ENCODE peak calls at places on chromosomes 6 and 20, in four cellular contexts. E is HFFc6, Q is endothelial cell, X is endodermal cell. R is an unnamed sample.

GRCh38 chr6:161238076-161238869 is 35.6 kb downstream of the AGPAT4 start:
- DNase-seq in E (no peak), X (no peak), Q (no peak), R (no peak)

GRCh38 chr20:35463455-35464300 is 8.3 kb downstream of the CEP250 start:
- DNase-seq in E (peak), X (peak), Q (peak), R (no peak)

GRCh38 chr20:6075428-6076219 is 21.8 kb upstream of the LRRN4 start:
- DNase-seq in E (no peak), Q (no peak), X (no peak), R (no peak)

GRCh38 chr6:159257846-159258245 is 88.6 kb downstream of the FNDC1 start:
- DNase-seq in X (no peak), Q (no peak), E (no peak), R (no peak)

GRCh38 chr20:38460040-38460623 is 12.5 kb upstream of the RALGAPB start:
- DNase-seq in Q (no peak), X (no peak), E (peak), R (no peak)

GRCh38 chr6:149942461-149942829 is 631 bp downstream of the ULBP2 start:
- DNase-seq in X (no peak), Q (no peak), E (no peak), R (no peak)

GRCh38 chr6:52929321-52930164 is 20.0 kb upstream of the GSTA3 start:
- DNase-seq in X (no peak), E (peak), Q (no peak), R (no peak)

GRCh38 chr6:160534050-160534696 is 129.9 kb downstream of the LPA start:
- DNase-seq in Q (peak), X (peak), E (no peak), R (peak)

GRCh38 chr6:118382126-118382525 is 166.0 kb upstream of the PLN start:
- DNase-seq in Q (no peak), E (no peak), X (no peak), R (no peak)

GRCh38 chr6:70955441-70956190 is 1.2 kb downstream of the B3GAT2 start:
- DNase-seq in Q (peak), E (peak), X (peak), R (peak)

GRCh38 chr6:16766836-16767745 is 5.8 kb upstream of the ATXN1 start:
- DNase-seq in Q (no peak), E (no peak), X (no peak), R (no peak)

GRCh38 chr6:113854531-113855499 is 2.3 kb upstream of the MARCKS start:
- DNase-seq in E (peak), X (peak), Q (peak), R (peak)

GRCh38 chr6:57305754-57306153 is 11.7 kb upstream of the PRIM2 start:
- DNase-seq in Q (no peak), E (peak), X (no peak), R (no peak)

GRCh38 chr20:12570371-12570770 is 438.4 kb upstream of the SPTLC3 start:
- DNase-seq in X (peak), Q (peak), E (no peak), R (no peak)

GRCh38 chr6:72940265-72940664 is 285.0 kb downstream of the KHDC1L start:
- DNase-seq in X (no peak), Q (no peak), E (no peak), R (no peak)

GRCh38 chr20:57756921-57757320 is 47.1 kb upstream of the PMEPA1 start:
- DNase-seq in E (no peak), X (peak), Q (no peak), R (no peak)

GRCh38 chr6:118146584-118146983 is 239.5 kb downstream of the SLC35F1 start:
- DNase-seq in Q (no peak), E (no peak), X (no peak), R (no peak)

GRCh38 chr20:24317224-24317623 is 152.2 kb upstream of the SYNDIG1 start:
- DNase-seq in E (no peak), Q (no peak), X (no peak), R (no peak)

GRCh38 chr20:53255102-53255710 is 283.0 kb downstream of the TSHZ2 start:
- DNase-seq in Q (no peak), X (no peak), E (no peak), R (no peak)

GRCh38 chr20:37335642-37336368 is 10.1 kb upstream of the SRC start:
- DNase-seq in X (no peak), E (no peak), Q (no peak), R (no peak)

GRCh38 chr6:93684339-93684738 is 265.0 kb upstream of the EPHA7 start:
- DNase-seq in E (no peak), Q (no peak), X (no peak), R (no peak)

GRCh38 chr20:50412069-50412468 is 98.1 kb upstream of the PTPN1 start:
- DNase-seq in X (peak), E (no peak), Q (no peak), R (no peak)

GRCh38 chr6:19691465-19692167 is 145.6 kb upstream of the ID4 start:
- DNase-seq in E (no peak), X (peak), Q (peak), R (no peak)

GRCh38 chr6:83853178-83853967 is at the start of gene RIPPLY2:
- DNase-seq in X (peak), Q (peak), E (no peak), R (no peak)

GRCh38 chr6:88880021-88880420 is 83.4 kb downstream of the RNGTT start:
- DNase-seq in X (no peak), E (no peak), Q (no peak), R (no peak)

GRCh38 chr6:169960003-169960344 is 208.6 kb downstream of the ERMARD start:
- DNase-seq in E (no peak), Q (no peak), X (peak), R (no peak)

GRCh38 chr6:108689279-108690161 is 128.8 kb downstream of the FOXO3 start:
- DNase-seq in Q (no peak), E (peak), X (peak), R (no peak)

GRCh38 chr6:118554698-118555097 is 6.6 kb downstream of the PLN start:
- DNase-seq in X (no peak), Q (no peak), E (no peak), R (no peak)

GRCh38 chr6:24927234-24927955 is 8.4 kb downstream of the RIPOR2 start:
- DNase-seq in Q (no peak), E (no peak), X (no peak), R (no peak)

GRCh38 chr6:18241208-18241836 is 23.0 kb downstream of the DEK start:
- DNase-seq in X (no peak), Q (no peak), E (peak), R (no peak)

GRCh38 chr20:10332656-10333421 is 101.2 kb downstream of the MKKS start:
- DNase-seq in X (no peak), Q (no peak), E (no peak), R (no peak)

GRCh38 chr6:122400121-122400450 is 634 bp downstream of the HSF2 start:
- DNase-seq in E (peak), Q (no peak), X (no peak), R (no peak)

GRCh38 chr6:7406743-7407142 is 17.1 kb downstream of the RIOK1 start:
- DNase-seq in Q (no peak), E (no peak), X (no peak), R (no peak)

GRCh38 chr6:145964948-145965366 is 799 bp upstream of the SHPRH start:
- DNase-seq in Q (no peak), X (no peak), E (no peak), R (no peak)

GRCh38 chr6:85192186-85192585 is 257.7 kb upstream of the NT5E start:
- DNase-seq in Q (no peak), E (peak), X (no peak), R (no peak)

GRCh38 chr6:153553627-153554026 is 422.5 kb upstream of the RGS17 start:
- DNase-seq in Q (peak), E (no peak), X (peak), R (no peak)

GRCh38 chr6:26075063-26075717 is 12.0 kb upstream of the HFE start:
- DNase-seq in X (peak), E (no peak), Q (no peak), R (no peak)

GRCh38 chr6:34792605-34793500 is 970 bp downstream of the BLTP3A start:
- DNase-seq in X (peak), Q (peak), E (peak), R (no peak)

GRCh38 chr6:34791842-34792604 is at the start of gene BLTP3A:
- DNase-seq in E (peak), X (peak), Q (peak), R (peak)

GRCh38 chr6:34793877-34794276 is 2.0 kb downstream of the BLTP3A start:
- DNase-seq in Q (no peak), X (no peak), E (no peak), R (no peak)

GRCh38 chr6:34788111-34788510 is 3.8 kb upstream of the BLTP3A start:
- DNase-seq in E (no peak), Q (no peak), X (no peak), R (no peak)

DNA sequence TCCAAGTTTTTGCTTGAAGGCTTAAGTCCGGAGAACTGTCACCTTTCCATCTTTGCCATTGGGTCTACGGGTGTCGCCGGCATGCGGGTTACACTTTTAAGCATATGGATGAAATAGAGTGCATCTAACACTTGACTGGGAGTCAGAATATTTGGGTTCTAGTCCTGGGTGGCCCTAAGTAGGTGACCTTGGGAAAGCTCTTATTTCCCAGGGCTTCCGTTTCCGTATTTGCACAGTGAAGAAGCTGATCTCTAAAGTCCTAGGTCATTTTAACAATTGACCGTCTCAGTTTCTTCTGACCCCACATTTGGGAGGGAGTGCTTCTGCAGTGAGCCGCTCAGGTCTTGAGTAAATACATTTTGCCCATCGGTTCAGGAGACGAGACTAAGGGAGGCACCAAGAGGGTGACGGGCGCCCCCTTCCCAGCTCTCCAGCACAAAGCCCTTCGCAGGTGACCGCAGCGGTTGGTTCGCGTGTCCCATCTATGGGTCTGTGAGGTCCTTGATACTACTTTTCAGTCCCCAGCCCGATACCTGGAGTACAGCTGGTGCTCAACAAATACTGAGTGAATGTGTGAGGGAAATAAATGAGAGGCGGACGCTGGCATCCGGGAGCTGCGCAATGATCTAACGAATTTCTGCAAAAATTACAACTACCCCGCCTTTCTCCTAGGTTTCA is 580 bp upstream of the BLTP3A start:
- DNase-seq in X (peak), Q (peak), E (no peak), R (no peak)
- TF ChIP-seq CTCF in X (peak), Q (no peak), E (peak), R (no peak)

GRCh38 chr6:136290406-136291010 is 862 bp upstream of the BCLAF1 start:
- DNase-seq in Q (peak), E (peak), X (peak), R (peak)
- TF ChIP-seq CTCF in Q (no peak), E (no peak), X (no peak), R (no peak)

GRCh38 chr6:166459272-166459671 is 76.5 kb upstream of the MPC1 start:
- DNase-seq in Q (no peak), E (no peak), X (no peak), R (no peak)
- TF ChIP-seq CTCF in Q (no peak), E (no peak), X (no peak), R (no peak)

GRCh38 chr20:41357424-41358163 is 9.0 kb downstream of the EMILIN3 start:
- DNase-seq in X (no peak), E (no peak), Q (no peak), R (no peak)
- TF ChIP-seq CTCF in X (peak), E (peak), Q (peak), R (no peak)

GRCh38 chr20:33727806-33728205 is 4.0 kb upstream of the ZNF341 start:
- DNase-seq in X (no peak), E (no peak), Q (no peak), R (no peak)

GRCh38 chr20:33725607-33726264 is 5.6 kb upstream of the PXMP4 start:
- DNase-seq in Q (no peak), E (peak), X (no peak), R (no peak)

GRCh38 chr20:33728463-33728862 is 3.3 kb upstream of the ZNF341 start:
- DNase-seq in E (no peak), Q (no peak), X (no peak), R (no peak)

GRCh38 chr20:33729101-33729500 is 2.7 kb upstream of the ZNF341 start:
- DNase-seq in E (no peak), Q (no peak), X (no peak), R (no peak)

DNA sequence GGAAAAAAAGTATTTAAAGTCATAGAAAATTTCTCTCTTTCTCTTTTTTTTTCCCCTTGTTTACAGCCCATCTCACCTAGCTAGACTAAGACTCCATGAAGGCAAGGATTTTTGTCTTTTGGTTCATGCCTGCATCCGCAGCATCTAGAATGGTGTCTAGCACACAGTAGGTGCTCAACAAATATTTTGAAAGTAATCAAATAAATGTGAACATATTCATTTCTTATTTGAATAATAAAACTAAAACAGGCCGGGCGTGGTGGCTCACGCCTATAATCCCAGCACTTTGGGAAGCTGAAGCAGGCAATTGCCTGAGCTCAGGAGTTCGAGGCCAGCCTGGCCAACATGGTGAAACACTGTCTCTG is 4.7 kb upstream of the ZNF341 start:
- DNase-seq in E (no peak), X (no peak), Q (no peak), R (no peak)
- TF ChIP-seq CTCF in E (no peak), X (no peak), Q (no peak), R (no peak)

GRCh38 chr6:41693866-41694265 is 41.5 kb downstream of the TFEB start:
- DNase-seq in X (no peak), E (no peak), Q (no peak), R (no peak)

GRCh38 chr6:41696788-41697187 is 38.6 kb downstream of the TFEB start:
- DNase-seq in E (no peak), Q (no peak), X (no peak), R (no peak)

GRCh38 chr6:41695825-41696224 is 39.6 kb downstream of the TFEB start:
- DNase-seq in X (no peak), E (no peak), Q (no peak), R (no peak)

GRCh38 chr6:41693281-41693838 is 42.0 kb downstream of the TFEB start:
- DNase-seq in X (no peak), E (no peak), Q (no peak), R (no peak)

DNA sequence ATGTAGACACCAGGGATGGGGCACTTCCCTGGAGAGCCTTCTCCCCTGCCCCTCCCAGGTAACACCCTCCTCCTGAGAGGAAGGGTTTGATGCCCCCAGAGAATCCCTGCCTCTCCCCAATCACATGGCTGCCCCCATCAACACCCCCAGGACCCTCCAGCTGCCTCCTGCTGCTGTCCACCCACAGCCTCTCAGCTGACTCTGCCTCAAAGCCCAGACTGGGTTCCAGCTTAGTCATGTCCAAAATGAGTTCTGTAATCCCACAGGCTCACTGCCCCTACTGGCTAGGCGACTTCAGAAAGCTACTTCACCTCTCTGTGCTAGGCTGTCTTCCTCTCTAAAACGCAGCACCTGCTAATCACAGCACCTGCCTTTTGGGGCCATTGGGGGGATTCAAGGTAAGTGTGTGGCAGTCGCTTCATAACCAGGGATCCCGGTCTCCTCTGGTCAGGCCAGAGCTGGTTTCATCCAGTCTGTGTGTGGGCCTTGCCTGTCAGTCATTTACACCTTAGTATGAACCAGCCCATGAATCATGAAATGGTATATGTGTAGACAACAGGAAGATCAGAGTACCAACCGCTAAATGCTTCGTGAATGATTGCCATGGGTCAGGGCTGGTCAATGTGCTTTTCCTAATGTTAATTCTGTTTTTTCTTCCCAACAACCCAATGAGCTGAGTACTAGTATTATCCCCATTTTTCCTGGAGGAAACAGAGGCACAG is 40.4 kb downstream of the TFEB start:
- DNase-seq in E (no peak), X (no peak), Q (no peak), R (no peak)
- TF ChIP-seq CTCF in E (peak), X (no peak), Q (no peak), R (no peak)

GRCh38 chr6:22413681-22414305 is 117.0 kb upstream of the PRL start:
- DNase-seq in X (no peak), E (no peak), Q (no peak), R (no peak)
- TF ChIP-seq CTCF in X (peak), E (no peak), Q (no peak), R (no peak)

DNA sequence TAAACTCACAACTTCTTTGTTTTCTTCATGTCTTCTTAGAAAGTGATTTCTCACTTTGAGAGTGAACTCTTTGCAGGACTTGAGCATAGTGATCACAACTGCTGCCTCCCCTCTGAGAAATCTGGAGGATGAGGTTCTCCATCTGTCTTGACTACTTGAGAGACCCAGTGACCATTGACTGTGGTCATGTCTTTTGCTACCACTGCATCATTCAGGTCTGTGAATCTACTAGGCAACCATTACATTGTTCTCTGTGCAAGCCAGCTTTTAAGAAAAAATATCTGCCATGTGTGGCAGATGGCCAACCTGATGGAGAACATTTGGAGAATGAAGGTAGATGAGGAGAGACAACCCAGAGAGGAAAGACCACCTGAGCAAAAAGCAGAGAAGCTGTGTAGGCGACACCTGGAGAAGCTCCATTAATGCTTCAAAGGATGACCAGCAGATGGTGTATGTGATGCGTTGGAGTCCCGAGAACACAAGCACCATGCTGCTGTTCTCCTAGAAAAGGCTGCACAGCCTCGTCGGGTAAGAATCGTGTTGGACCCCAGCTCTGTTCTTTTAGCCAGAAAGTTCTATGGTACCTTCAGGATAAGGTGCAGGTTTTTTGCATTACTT is 25.1 kb upstream of the TRIM26 start:
- DNase-seq in X (peak), Q (no peak), E (peak), R (no peak)
- TF ChIP-seq CTCF in X (peak), Q (no peak), E (peak), R (no peak)